ENCODE peak calls at places on chromosomes 11 and 22, in seven cellular contexts. O, L, I, E, T, F and J are unnamed samples.

GRCh38 chr11:75453916-75454655 is 21.1 kb upstream of the KLHL35 start:
- DNase-seq in O (no peak), L (no peak), I (peak), E (peak), T (no peak), F (peak), J (peak)

GRCh38 chr11:114200351-114200750 is 95.8 kb upstream of the NNMT start:
- DNase-seq in O (no peak), L (no peak), I (no peak), E (no peak), T (no peak), F (peak), J (no peak)

GRCh38 chr11:106463796-106464201 is 386.3 kb downstream of the AASDHPPT start:
- DNase-seq in O (no peak), L (no peak), I (no peak), E (no peak), T (no peak), F (peak), J (no peak)

GRCh38 chr11:70568504-70569172 is 170.3 kb downstream of the CTTN start:
- DNase-seq in O (no peak), L (no peak), I (peak), E (no peak), T (peak), F (peak), J (peak)

GRCh38 chr11:64120951-64121569 is 44.9 kb downstream of the MACROD1 start:
- DNase-seq in O (no peak), L (no peak), I (peak), E (no peak), T (no peak), F (no peak), J (no peak)

GRCh38 chr11:132941024-132941646 is 591.2 kb downstream of the OPCML start:
- DNase-seq in O (peak), L (peak), I (peak), E (peak), T (no peak), F (peak), J (no peak)

GRCh38 chr11:57778318-57779037 is 16.9 kb downstream of the CTNND1 start:
- DNase-seq in O (peak), L (peak), I (peak), E (peak), T (peak), F (peak), J (peak)

GRCh38 chr11:115409116-115409663 is 95.0 kb downstream of the CADM1 start:
- DNase-seq in O (no peak), L (no peak), I (no peak), E (no peak), T (no peak), F (no peak), J (no peak)

GRCh38 chr11:73249858-73250773 is 22.0 kb upstream of the P2RY6 start:
- DNase-seq in O (no peak), L (no peak), I (no peak), E (no peak), T (no peak), F (no peak), J (no peak)

GRCh38 chr22:26825960-26826359 is 168.6 kb downstream of the MIAT start:
- DNase-seq in O (no peak), L (no peak), I (no peak), E (no peak), T (no peak), F (no peak), J (no peak)

GRCh38 chr22:23289851-23290724 is 109.8 kb downstream of the BCR start:
- DNase-seq in O (no peak), L (peak), I (peak), E (no peak), T (peak), F (peak), J (peak)

GRCh38 chr22:33563568-33563967 is 356.7 kb downstream of the LARGE1 start:
- DNase-seq in O (no peak), L (no peak), I (no peak), E (no peak), T (no peak), F (no peak), J (no peak)

GRCh38 chr11:76653674-76654309 is 16.8 kb downstream of the LRRC32 start:
- DNase-seq in O (no peak), L (no peak), I (peak), E (peak), T (no peak), F (peak), J (peak)

GRCh38 chr22:26471522-26471921 is 12.1 kb downstream of the HPS4 start:
- DNase-seq in O (no peak), L (no peak), I (peak), E (no peak), T (no peak), F (no peak), J (no peak)

GRCh38 chr11:26045082-26045481 is 286.8 kb upstream of the ANO3 start:
- DNase-seq in O (no peak), L (no peak), I (no peak), E (no peak), T (no peak), F (peak), J (no peak)

GRCh38 chr11:112321521-112322172 is 61.0 kb upstream of the PLET1 start:
- DNase-seq in O (no peak), L (peak), I (peak), E (peak), T (peak), F (peak), J (peak)

GRCh38 chr22:33923660-33924246 is 3.5 kb upstream of the LARGE1 start:
- DNase-seq in O (peak), L (peak), I (peak), E (peak), T (peak), F (peak), J (peak)

GRCh38 chr11:117228091-117228490 is 3.8 kb downstream of the PCSK7 start:
- DNase-seq in O (no peak), L (no peak), I (no peak), E (no peak), T (no peak), F (no peak), J (no peak)

GRCh38 chr11:126930100-126930841 is 70.3 kb downstream of the KIRREL3 start:
- DNase-seq in O (no peak), L (no peak), I (peak), E (no peak), T (no peak), F (no peak), J (no peak)

GRCh38 chr11:17765381-17766359 is 31.1 kb downstream of the KCNC1 start:
- DNase-seq in O (no peak), L (no peak), I (no peak), E (no peak), T (no peak), F (no peak), J (no peak)

GRCh38 chr22:22144858-22145257 is 99.7 kb upstream of the VPREB1 start:
- DNase-seq in O (no peak), L (no peak), I (no peak), E (no peak), T (no peak), F (peak), J (no peak)

GRCh38 chr11:125062196-125062930 is 742 bp upstream of the SLC37A2 start:
- DNase-seq in O (no peak), L (no peak), I (no peak), E (no peak), T (peak), F (no peak), J (no peak)

GRCh38 chr22:20573830-20574615 is 66.6 kb downstream of the MED15 start:
- DNase-seq in O (no peak), L (no peak), I (no peak), E (no peak), T (peak), F (no peak), J (no peak)

GRCh38 chr11:116981216-116981887 is 116.9 kb downstream of the SIK3 start:
- DNase-seq in O (no peak), L (no peak), I (no peak), E (no peak), T (no peak), F (peak), J (peak)

GRCh38 chr11:33197915-33198727 is 36.8 kb upstream of the CSTF3 start:
- DNase-seq in O (peak), L (no peak), I (no peak), E (no peak), T (no peak), F (peak), J (peak)

GRCh38 chr22:33962409-33962808 is 42.1 kb upstream of the LARGE1 start:
- DNase-seq in O (no peak), L (no peak), I (no peak), E (no peak), T (no peak), F (no peak), J (no peak)

GRCh38 chr22:24467340-24467739 is 27.8 kb upstream of the UPB1 start:
- DNase-seq in O (no peak), L (no peak), I (no peak), E (no peak), T (no peak), F (no peak), J (no peak)

GRCh38 chr22:46537221-46537945 is at the start of gene CELSR1:
- DNase-seq in O (no peak), L (no peak), I (no peak), E (no peak), T (no peak), F (no peak), J (no peak)

GRCh38 chr11:127996825-127997224 is 590.5 kb downstream of the ETS1 start:
- DNase-seq in O (no peak), L (no peak), I (no peak), E (no peak), T (no peak), F (peak), J (no peak)

GRCh38 chr11:121775276-121775675 is 322.5 kb upstream of the SORL1-AS1 start:
- DNase-seq in O (no peak), L (no peak), I (no peak), E (no peak), T (no peak), F (no peak), J (no peak)

GRCh38 chr11:128244896-128245295 is 342.5 kb downstream of the ETS1 start:
- DNase-seq in O (no peak), L (no peak), I (no peak), E (no peak), T (no peak), F (peak), J (peak)

GRCh38 chr11:77497368-77497767 is 23.5 kb upstream of the PAK1 start:
- DNase-seq in O (no peak), L (no peak), I (no peak), E (no peak), T (no peak), F (no peak), J (no peak)